ENCODE peak calls at places on chromosome 2, in nine cellular contexts. O is CD8-positive, alpha-beta memory T cell; G is EL; E is stimulated activated CD4-positive, alpha-beta T cell treated with anti-CD3 and anti-CD28 coated beads, Interleukin-15, amount 100 ng/mL, for 1 hour; D is GM13977; B is aorta; C is renal cortical epithelial cell; R is GM23338; T is HFFc6. W is an unnamed sample.

GRCh38 chr2:10136187-10136934 is 13.8 kb downstream of the RRM2 start:
- DNase-seq in E (no peak), B (no peak), O (no peak), T (no peak), D (no peak), C (no peak), G (peak), R (no peak), W (no peak)

GRCh38 chr2:198309673-198310280 is 505.4 kb downstream of the PLCL1 start:
- DNase-seq in R (peak), E (peak), B (no peak), T (peak), D (peak), O (peak), C (peak), G (peak), W (no peak)

GRCh38 chr2:121617042-121617599 is 32.1 kb downstream of the CLASP1 start:
- DNase-seq in R (no peak), D (no peak), T (no peak), O (no peak), G (peak), B (no peak), C (peak), E (no peak), W (no peak)

GRCh38 chr2:43008388-43008787 is 216.0 kb upstream of the HAAO start:
- DNase-seq in D (no peak), C (no peak), O (no peak), G (no peak), E (no peak), R (no peak), B (no peak), T (no peak), W (no peak)

GRCh38 chr2:99765919-99766318 is 276.1 kb upstream of the REV1 start:
- DNase-seq in C (no peak), B (no peak), R (no peak), G (no peak), D (no peak), O (no peak), E (no peak), T (no peak), W (no peak)

GRCh38 chr2:46615555-46616487 is 136.5 kb downstream of the TMEM247 start:
- DNase-seq in E (no peak), R (peak), D (peak), B (no peak), G (peak), C (peak), O (peak), T (peak), W (peak)

GRCh38 chr2:41521191-41521590 is 526.6 kb upstream of the PKDCC start:
- DNase-seq in O (no peak), T (no peak), R (no peak), G (no peak), C (no peak), D (no peak), B (no peak), E (no peak), W (no peak)

GRCh38 chr2:85772019-85772745 is 18.4 kb downstream of the ATOH8 start:
- DNase-seq in T (peak), G (peak), D (no peak), B (peak), O (no peak), R (peak), E (no peak), C (peak), W (no peak)

GRCh38 chr2:68099260-68099659 is 36.5 kb upstream of the C1D start:
- DNase-seq in D (no peak), E (no peak), C (no peak), O (no peak), B (no peak), R (no peak), T (no peak), G (no peak), W (no peak)

GRCh38 chr2:74424995-74425406 is 3.5 kb downstream of the WDR54 start:
- DNase-seq in B (no peak), O (no peak), T (no peak), C (no peak), R (no peak), D (no peak), G (no peak), E (no peak), W (no peak)

W was measured in CD4-positive, alpha-beta memory T cell.